ENCODE peak calls at places on chromosome 4, in four cellular contexts. K is lung, B is kidney epithelial cell, U is Peyer's patch. Z is an unnamed sample.

GRCh38 chr4:151204925-151205524 is 71.9 kb upstream of the PRSS48 start:
- DNase-seq in K (no peak), B (no peak), U (no peak), Z (no peak)

GRCh38 chr4:6535706-6536105 is 39.3 kb upstream of the MAN2B2 start:
- DNase-seq in K (no peak), B (no peak), U (no peak), Z (no peak)

GRCh38 chr4:7372673-7373072 is 62.1 kb downstream of the PSAPL1 start:
- DNase-seq in K (no peak), B (no peak), U (no peak), Z (no peak)

GRCh38 chr4:1852904-1853623 is 2.9 kb downstream of the LETM1 start:
- DNase-seq in K (no peak), B (no peak), U (no peak), Z (no peak)

GRCh38 chr4:845233-845835 is 19.4 kb upstream of the CPLX1 start:
- DNase-seq in K (no peak), B (no peak), U (no peak), Z (no peak)

GRCh38 chr4:37008199-37008598 is 236.3 kb upstream of the NWD2 start:
- DNase-seq in K (no peak), B (no peak), U (peak), Z (peak)

GRCh38 chr4:77003400-77003799 is 53.8 kb downstream of the SEPTIN11 start:
- DNase-seq in K (no peak), B (no peak), U (no peak), Z (no peak)

GRCh38 chr4:37767546-37767945 is 58.9 kb upstream of the PGM2 start:
- DNase-seq in K (peak), B (peak), U (peak), Z (no peak)

GRCh38 chr4:55321707-55322264 is 24.3 kb upstream of the SRD5A3 start:
- DNase-seq in K (peak), B (peak), U (peak), Z (peak)

GRCh38 chr4:139919513-139919912 is 234.5 kb downstream of the MAML3 start:
- DNase-seq in K (no peak), B (peak), U (no peak), Z (no peak)

GRCh38 chr4:83889802-83890201 is 353.9 kb downstream of the GPAT3 start:
- DNase-seq in K (no peak), B (peak), U (no peak), Z (no peak)

GRCh38 chr4:140250989-140251552 is 97.1 kb upstream of the MAML3 start:
- DNase-seq in K (no peak), B (no peak), U (no peak), Z (no peak)

GRCh38 chr4:71230258-71230594 is 108.6 kb upstream of the SLC4A4 start:
- DNase-seq in K (no peak), B (no peak), U (peak), Z (no peak)

GRCh38 chr4:168057412-168057811 is 34.9 kb upstream of the ANXA10 start:
- DNase-seq in K (no peak), B (no peak), U (no peak), Z (no peak)

GRCh38 chr4:109665783-109666455 is 37.3 kb downstream of the CASP6 start:
- DNase-seq in K (no peak), B (no peak), U (no peak), Z (no peak)

GRCh38 chr4:153616005-153616555 is 68.0 kb upstream of the TLR2 start:
- DNase-seq in K (no peak), B (no peak), U (no peak), Z (no peak)

GRCh38 chr4:117796677-117797076 is 237.6 kb upstream of the NDST3 start:
- DNase-seq in K (no peak), B (no peak), U (no peak), Z (no peak)

GRCh38 chr4:139817657-139818452 is 152.2 kb downstream of the MGST2 start:
- DNase-seq in K (no peak), B (no peak), U (no peak), Z (no peak)

GRCh38 chr4:8540072-8540471 is 40.1 kb upstream of the GPR78 start:
- DNase-seq in K (no peak), B (no peak), U (no peak), Z (no peak)

GRCh38 chr4:185700048-185700447 is 111.9 kb downstream of the SORBS2 start:
- DNase-seq in K (no peak), B (no peak), U (no peak), Z (no peak)

GRCh38 chr4:98624642-98625041 is 33.8 kb downstream of the TSPAN5 start:
- DNase-seq in K (no peak), B (no peak), U (no peak), Z (no peak)

GRCh38 chr4:147707892-147708672 is 23.8 kb upstream of the ARHGAP10 start:
- DNase-seq in K (peak), B (no peak), U (peak), Z (peak)
- H3K4me3 ChIP-seq in K (no peak), B (no peak), U (no peak), Z (no peak)

GRCh38 chr4:26732356-26732755 is 128.3 kb upstream of the STIM2 start:
- DNase-seq in K (no peak), B (no peak), U (no peak), Z (no peak)

GRCh38 chr4:26741491-26741871 is 119.2 kb upstream of the STIM2 start:
- DNase-seq in K (no peak), B (no peak), U (no peak), Z (no peak)

GRCh38 chr4:26736621-26737020 is 124.0 kb upstream of the STIM2 start:
- DNase-seq in K (no peak), B (no peak), U (no peak), Z (no peak)

DNA sequence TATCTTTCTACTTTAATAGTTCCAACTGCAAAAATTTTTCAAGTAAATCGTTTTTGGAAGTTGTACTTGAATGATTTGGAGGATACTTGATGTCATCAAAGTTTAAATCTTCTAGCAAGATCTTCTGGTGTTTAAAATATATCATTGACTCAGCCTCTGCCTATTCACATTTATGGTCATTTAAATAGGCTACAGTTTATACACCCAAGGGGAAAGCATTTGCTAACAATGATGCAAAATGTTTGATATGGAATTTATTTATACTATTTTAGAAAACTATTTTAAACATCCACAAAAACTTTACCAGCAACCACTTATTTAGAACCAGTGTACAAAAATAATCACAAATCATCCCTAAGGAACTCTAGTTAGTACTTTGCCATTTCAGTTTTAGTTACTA is 123.3 kb upstream of the STIM2 start:
- DNase-seq in K (no peak), B (no peak), U (no peak), Z (no peak)
- H3K4me3 ChIP-seq in K (no peak), B (no peak), U (no peak), Z (no peak)

GRCh38 chr4:26030780-26031179 is 116.8 kb downstream of the SMIM20 start:
- DNase-seq in K (no peak), B (no peak), U (no peak), Z (no peak)
- H3K4me3 ChIP-seq in K (no peak), B (no peak), U (no peak), Z (no peak)

GRCh38 chr4:40205259-40206198 is 8.7 kb downstream of the RHOH start:
- DNase-seq in K (no peak), B (no peak), U (peak), Z (no peak)
- H3K4me3 ChIP-seq in K (no peak), B (no peak), U (peak), Z (no peak)

DNA sequence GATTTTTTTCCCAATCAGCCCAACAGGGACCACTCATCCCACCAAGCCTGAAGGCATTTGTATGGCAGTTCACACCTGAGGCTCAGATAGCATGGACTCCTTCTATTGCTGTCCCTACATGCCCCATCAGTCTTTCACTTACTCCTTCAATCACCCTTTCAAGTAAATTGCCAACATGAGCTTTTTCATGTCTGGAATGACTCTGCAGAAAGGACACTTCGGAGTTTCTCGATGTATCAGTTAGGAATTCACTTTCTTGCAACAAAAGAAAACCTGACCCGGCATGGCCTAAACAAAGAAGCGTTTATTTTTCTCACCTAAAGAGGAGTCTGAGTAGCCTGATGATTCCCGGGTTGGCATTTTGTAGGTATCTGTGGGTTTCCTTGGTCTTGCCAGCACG is 38.6 kb downstream of the RXFP1 start:
- DNase-seq in K (no peak), B (no peak), U (no peak), Z (no peak)
- H3K4me3 ChIP-seq in K (no peak), B (no peak), U (no peak), Z (no peak)